ENCODE peak calls at places on chromosome 3, in five cellular contexts. J, T, G, Y and B are unnamed samples.

GRCh38 chr3:90040554-90040953 is 933.1 kb downstream of the EPHA3 start:
- DNase-seq in J (no peak), T (no peak), G (no peak), Y (no peak), B (no peak)

GRCh38 chr3:87313641-87314040 is 37.3 kb upstream of the POU1F1 start:
- DNase-seq in J (no peak), T (no peak), G (no peak), Y (no peak), B (no peak)

GRCh38 chr3:82143661-82144405 is 382.4 kb upstream of the GBE1 start:
- DNase-seq in J (no peak), T (no peak), G (no peak), Y (no peak), B (no peak)

GRCh38 chr3:145882416-145882815 is 278.6 kb downstream of the PLOD2 start:
- DNase-seq in J (no peak), T (no peak), G (no peak), Y (no peak), B (no peak)

GRCh38 chr3:148455098-148455497 is 242.6 kb upstream of the AGTR1 start:
- DNase-seq in J (no peak), T (no peak), G (no peak), Y (no peak), B (no peak)

GRCh38 chr3:33167716-33168339 is 50.8 kb downstream of the SUSD5 start:
- DNase-seq in J (peak), T (no peak), G (no peak), Y (no peak), B (no peak)

GRCh38 chr3:135197856-135198255 is 402.8 kb downstream of the EPHB1 start:
- DNase-seq in J (no peak), T (no peak), G (no peak), Y (no peak), B (no peak)

GRCh38 chr3:70096376-70097055 is 97.0 kb downstream of the SAMMSON start:
- DNase-seq in J (no peak), T (no peak), G (peak), Y (no peak), B (no peak)

GRCh38 chr3:35678552-35679220 is 39.4 kb downstream of the ARPP21 start:
- DNase-seq in J (no peak), T (no peak), G (no peak), Y (no peak), B (no peak)

GRCh38 chr3:151923901-151924300 is 50.5 kb downstream of the SUCNR1 start:
- DNase-seq in J (no peak), T (no peak), G (no peak), Y (no peak), B (no peak)

GRCh38 chr3:188830955-188831354 is 340.8 kb upstream of the TPRG1 start:
- DNase-seq in J (no peak), T (no peak), G (no peak), Y (no peak), B (no peak)

GRCh38 chr3:64909011-64909410 is 221.2 kb upstream of the ADAMTS9 start:
- DNase-seq in J (no peak), T (no peak), G (no peak), Y (no peak), B (no peak)

GRCh38 chr3:89179355-89179997 is 72.1 kb downstream of the EPHA3 start:
- DNase-seq in J (no peak), T (peak), G (peak), Y (no peak), B (no peak)

GRCh38 chr3:31890007-31890406 is 91.1 kb downstream of the OSBPL10 start:
- DNase-seq in J (no peak), T (no peak), G (no peak), Y (no peak), B (no peak)

GRCh38 chr3:44529927-44530326 is 25.1 kb upstream of the ZKSCAN7 start:
- DNase-seq in J (no peak), T (no peak), G (no peak), Y (no peak), B (no peak)

GRCh38 chr3:187130346-187131066 is 8.8 kb downstream of the RPL39L start:
- DNase-seq in J (no peak), T (no peak), G (no peak), Y (no peak), B (no peak)

GRCh38 chr3:129620828-129621605 is 14.5 kb upstream of the PLXND1 start:
- DNase-seq in J (no peak), T (no peak), G (no peak), Y (no peak), B (no peak)

GRCh38 chr3:89314454-89314853 is 207.0 kb downstream of the EPHA3 start:
- DNase-seq in J (peak), T (peak), G (no peak), Y (peak), B (no peak)

GRCh38 chr3:155745795-155746550 is 1.1 kb upstream of the PLCH1 start:
- DNase-seq in J (no peak), T (peak), G (no peak), Y (peak), B (peak)

GRCh38 chr3:16253601-16254000 is 11.1 kb downstream of the DPH3 start:
- DNase-seq in J (no peak), T (no peak), G (no peak), Y (no peak), B (no peak)

GRCh38 chr3:106242779-106243178 is 374.0 kb upstream of the CBLB start:
- DNase-seq in J (no peak), T (no peak), G (no peak), Y (no peak), B (no peak)

GRCh38 chr3:58260261-58260731 is 22.7 kb downstream of the ABHD6 start:
- DNase-seq in J (no peak), T (no peak), G (no peak), Y (no peak), B (no peak)

GRCh38 chr3:101970915-101971314 is 121.6 kb downstream of the NFKBIZ start:
- DNase-seq in J (no peak), T (no peak), G (no peak), Y (no peak), B (no peak)

GRCh38 chr3:126956361-126956760 is 26.6 kb upstream of the PLXNA1 start:
- DNase-seq in J (no peak), T (no peak), G (no peak), Y (no peak), B (no peak)

GRCh38 chr3:67979342-67979741 is 324.9 kb upstream of the SUCLG2 start:
- DNase-seq in J (no peak), T (no peak), G (no peak), Y (no peak), B (no peak)

GRCh38 chr3:66138336-66139234 is 82.2 kb upstream of the SLC25A26 start:
- DNase-seq in J (peak), T (peak), G (no peak), Y (peak), B (peak)

GRCh38 chr3:113054552-113054951 is 63.8 kb downstream of the GTPBP8 start:
- DNase-seq in J (no peak), T (no peak), G (no peak), Y (no peak), B (no peak)

GRCh38 chr3:57383838-57384237 is 91.4 kb upstream of the ASB14 start:
- DNase-seq in J (no peak), T (no peak), G (no peak), Y (peak), B (no peak)

GRCh38 chr3:53941174-53941573 is 49.5 kb upstream of the SELENOK start:
- DNase-seq in J (no peak), T (no peak), G (no peak), Y (no peak), B (no peak)

GRCh38 chr3:186259612-186260383 is 102.2 kb downstream of the DGKG start:
- DNase-seq in J (peak), T (peak), G (no peak), Y (peak), B (peak)

GRCh38 chr3:197002701-197003454 is 26.7 kb downstream of the MELTF start:
- DNase-seq in J (no peak), T (peak), G (no peak), Y (peak), B (no peak)

GRCh38 chr3:194450341-194450740 is 36.5 kb downstream of the ATP13A3 start:
- DNase-seq in J (no peak), T (no peak), G (no peak), Y (no peak), B (no peak)

GRCh38 chr3:47342156-47342555 is 38.7 kb upstream of the PTPN23 start:
- DNase-seq in J (no peak), T (no peak), G (no peak), Y (no peak), B (no peak)

GRCh38 chr3:125107861-125108567 is 52.2 kb upstream of the HEG1 start:
- DNase-seq in J (no peak), T (no peak), G (peak), Y (no peak), B (no peak)

GRCh38 chr3:119542168-119542767 is 17.1 kb downstream of the CD80 start:
- DNase-seq in J (no peak), T (no peak), G (no peak), Y (no peak), B (no peak)

GRCh38 chr3:168048414-168049330 is 47.1 kb downstream of the GOLIM4 start:
- DNase-seq in J (no peak), T (no peak), G (no peak), Y (no peak), B (no peak)

GRCh38 chr3:21803604-21804003 is 52.6 kb upstream of the ZNF385D start:
- DNase-seq in J (no peak), T (no peak), G (no peak), Y (no peak), B (no peak)

GRCh38 chr3:142509079-142509478 is 61.2 kb upstream of the XRN1 start:
- DNase-seq in J (no peak), T (no peak), G (no peak), Y (no peak), B (no peak)

GRCh38 chr3:197591816-197592215 is 36.0 kb upstream of the BDH1 start:
- DNase-seq in J (no peak), T (no peak), G (no peak), Y (no peak), B (peak)

GRCh38 chr3:123084738-123085237 is 18.0 kb downstream of the PDIA5 start:
- DNase-seq in J (no peak), T (no peak), G (no peak), Y (peak), B (no peak)

GRCh38 chr3:123083446-123084124 is 16.8 kb downstream of the PDIA5 start:
- DNase-seq in J (no peak), T (no peak), G (no peak), Y (no peak), B (no peak)

GRCh38 chr3:123085293-123085949 is 18.6 kb downstream of the PDIA5 start:
- DNase-seq in J (no peak), T (peak), G (no peak), Y (peak), B (no peak)

GRCh38 chr3:123082370-123083065 is 15.7 kb downstream of the PDIA5 start:
- DNase-seq in J (no peak), T (no peak), G (peak), Y (no peak), B (no peak)

GRCh38 chr3:123084192-123084591 is 17.4 kb downstream of the PDIA5 start:
- DNase-seq in J (no peak), T (no peak), G (no peak), Y (peak), B (no peak)
- TF ChIP-seq SUZ12 in J (no peak), T (no peak), G (no peak), Y (no peak), B (no peak)

GRCh38 chr3:72938471-72939265 is 50.8 kb downstream of the GXYLT2 start:
- DNase-seq in J (no peak), T (peak), G (no peak), Y (peak), B (no peak)
- TF ChIP-seq SUZ12 in J (no peak), T (no peak), G (no peak), Y (no peak), B (no peak)

GRCh38 chr3:157089455-157090221 is 70.3 kb downstream of the CCNL1 start:
- DNase-seq in J (no peak), T (no peak), G (peak), Y (no peak), B (no peak)
- TF ChIP-seq SUZ12 in J (no peak), T (no peak), G (no peak), Y (no peak), B (no peak)

GRCh38 chr3:127991251-127991650 is 61.0 kb upstream of the SEC61A1 start:
- DNase-seq in J (no peak), T (no peak), G (no peak), Y (no peak), B (no peak)

GRCh38 chr3:127990051-127990450 is 62.2 kb upstream of the SEC61A1 start:
- DNase-seq in J (no peak), T (no peak), G (no peak), Y (no peak), B (no peak)

GRCh38 chr3:127992127-127992526 is 60.1 kb upstream of the SEC61A1 start:
- DNase-seq in J (no peak), T (no peak), G (no peak), Y (no peak), B (no peak)

GRCh38 chr3:127988770-127989518 is 63.3 kb upstream of the SEC61A1 start:
- DNase-seq in J (no peak), T (no peak), G (no peak), Y (no peak), B (no peak)

GRCh38 chr3:127990461-127990860 is 61.8 kb upstream of the SEC61A1 start:
- DNase-seq in J (no peak), T (no peak), G (no peak), Y (no peak), B (no peak)
- TF ChIP-seq SUZ12 in J (no peak), T (no peak), G (no peak), Y (no peak), B (no peak)

GRCh38 chr3:133504736-133505135 is 68.8 kb upstream of the CDV3 start:
- DNase-seq in J (no peak), T (no peak), G (no peak), Y (no peak), B (no peak)

GRCh38 chr3:133503409-133503808 is 70.1 kb upstream of the CDV3 start:
- DNase-seq in J (no peak), T (no peak), G (no peak), Y (no peak), B (no peak)

GRCh38 chr3:133509482-133509881 is 64.0 kb upstream of the CDV3 start:
- DNase-seq in J (no peak), T (no peak), G (no peak), Y (no peak), B (no peak)

GRCh38 chr3:133505813-133506212 is 67.7 kb upstream of the CDV3 start:
- DNase-seq in J (no peak), T (no peak), G (no peak), Y (no peak), B (no peak)

GRCh38 chr3:133506215-133506901 is 67.1 kb upstream of the CDV3 start:
- DNase-seq in J (no peak), T (no peak), G (peak), Y (no peak), B (no peak)
- TF ChIP-seq SUZ12 in J (no peak), T (no peak), G (no peak), Y (no peak), B (no peak)

DNA sequence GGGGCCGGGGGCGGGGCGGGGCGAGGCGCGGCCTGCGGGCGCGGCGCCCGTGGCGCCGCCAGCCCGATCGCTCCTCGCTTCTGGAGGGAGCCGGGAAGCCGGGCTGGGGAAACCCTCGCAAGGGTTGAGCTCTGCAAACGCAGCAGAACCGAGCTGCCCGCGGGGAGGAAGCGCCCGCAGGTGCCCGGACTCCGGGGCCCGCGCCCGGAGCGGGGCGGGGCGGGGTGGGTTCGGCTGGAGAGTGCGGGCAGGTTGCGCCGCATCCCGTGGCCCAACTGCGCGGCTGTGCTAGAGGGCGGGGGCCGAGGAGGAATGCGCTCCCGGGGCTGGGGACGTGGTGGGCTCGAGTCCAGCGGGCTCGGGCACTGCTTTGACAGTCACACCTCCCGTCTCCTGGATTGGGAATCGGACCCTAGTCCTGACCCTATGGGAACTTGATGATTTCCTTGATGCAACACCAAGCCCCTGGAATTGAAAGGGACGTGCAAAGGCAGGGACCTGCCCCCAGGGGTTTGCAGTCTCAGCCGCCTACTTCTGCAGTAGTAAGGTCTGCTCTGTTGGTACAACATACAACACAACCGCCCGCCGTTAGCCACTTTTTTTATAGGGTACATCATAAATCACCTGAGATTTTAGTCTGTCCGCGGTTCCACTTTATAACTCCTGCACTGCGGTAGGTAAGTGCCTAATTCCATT is 34.3 kb downstream of the ZBTB38 start:
- DNase-seq in J (no peak), T (peak), G (no peak), Y (peak), B (peak)
- TF ChIP-seq SUZ12 in J (no peak), T (no peak), G (no peak), Y (no peak), B (no peak)